ENCODE peak calls at places on chromosomes 5 and 9, in seven cellular contexts. Q, P, B, M, D, F and E are unnamed samples.

GRCh38 chr5:171801-172331 is 19.4 kb upstream of the LRRC14B start:
- DNase-seq in F (no peak), B (no peak), M (no peak), P (no peak), D (no peak), Q (no peak), E (no peak)

GRCh38 chr9:106892632-106893031 is 29.7 kb downstream of the ZNF462 start:
- DNase-seq in B (peak), D (no peak), Q (no peak), F (peak), P (peak), M (no peak), E (no peak)

GRCh38 chr5:173882632-173883031 is 5.5 kb upstream of the CPEB4 start:
- DNase-seq in D (no peak), F (peak), P (no peak), Q (no peak), M (no peak), B (peak), E (no peak)

GRCh38 chr9:116154334-116154975 is 864 bp downstream of the PAPPA start:
- DNase-seq in B (no peak), P (no peak), Q (no peak), F (no peak), M (no peak), D (no peak), E (no peak)

GRCh38 chr5:61275841-61276240 is 56.2 kb upstream of the ZSWIM6 start:
- DNase-seq in Q (no peak), F (peak), M (peak), D (no peak), B (peak), P (peak), E (no peak)

GRCh38 chr5:170267431-170268152 is 30.0 kb downstream of the LCP2 start:
- DNase-seq in D (peak), B (peak), M (peak), Q (peak), F (peak), P (peak), E (peak)

GRCh38 chr5:55154893-55155292 is 5.1 kb upstream of the GPX8 start:
- DNase-seq in D (no peak), F (peak), B (no peak), Q (no peak), P (peak), M (no peak), E (no peak)

GRCh38 chr9:89684218-89684617 is 79.4 kb downstream of the GADD45G start:
- DNase-seq in F (no peak), P (no peak), B (no peak), Q (no peak), M (no peak), D (no peak), E (no peak)

GRCh38 chr9:74284596-74284995 is 212.5 kb upstream of the RORB start:
- DNase-seq in M (no peak), D (peak), P (no peak), Q (no peak), B (no peak), F (no peak), E (no peak)

GRCh38 chr9:88534456-88535225 is at the start of gene NXNL2:
- DNase-seq in Q (no peak), F (peak), D (peak), B (no peak), M (no peak), P (peak), E (peak)